ENCODE peak calls at places on chromosome 2, in five cellular contexts. O is HFFc6, N is occipital lobe, G is activated T-cell treated with anti-CD3 and anti-CD28 coated beads for 48 hours, R is mesenchymal stem cell. S is an unnamed sample.

GRCh38 chr2:163469561-163469962 is 266.2 kb downstream of the FIGN start:
- DNase-seq in O (no peak), N (no peak), G (no peak), R (peak; percentile 27), S (no peak)

GRCh38 chr2:128591022-128591840 is 272.6 kb upstream of the HS6ST1 start:
- DNase-seq in O (no peak), N (no peak), G (no peak), R (no peak), S (no peak)

GRCh38 chr2:170221317-170222288 is 43.7 kb downstream of the MYO3B start:
- DNase-seq in O (peak; percentile 18), N (no peak), G (no peak), R (peak; percentile 38), S (peak; percentile 83)

GRCh38 chr2:20368706-20369105 is 18.1 kb upstream of the PUM2 start:
- DNase-seq in O (no peak), N (no peak), G (no peak), R (no peak), S (no peak)

GRCh38 chr2:21640046-21640445 is 516.3 kb downstream of the TDRD15 start:
- DNase-seq in O (no peak), N (no peak), G (no peak), R (no peak), S (no peak)

GRCh38 chr2:237694423-237695194 is 67.2 kb downstream of the LRRFIP1 start:
- DNase-seq in O (no peak), N (no peak), G (no peak), R (no peak), S (no peak)

GRCh38 chr2:172404824-172405223 is 22.6 kb upstream of the ITGA6 start:
- DNase-seq in O (peak; percentile 91), N (no peak), G (no peak), R (no peak), S (peak; percentile 78)

GRCh38 chr2:53181759-53182158 is 585.8 kb upstream of the CHAC2 start:
- DNase-seq in O (no peak), N (no peak), G (no peak), R (no peak), S (no peak)

GRCh38 chr2:11093467-11093866 is 61.8 kb upstream of the SLC66A3 start:
- DNase-seq in O (no peak), N (no peak), G (no peak), R (no peak), S (no peak)

GRCh38 chr2:134513468-134513810 is 205.4 kb downstream of the TMEM163 start:
- DNase-seq in O (no peak), N (no peak), G (no peak), R (no peak), S (no peak)

GRCh38 chr2:98658816-98659486 is 50.6 kb downstream of the UNC50 start:
- DNase-seq in O (no peak), N (no peak), G (no peak), R (no peak), S (no peak)

GRCh38 chr2:26139269-26140183 is 33.4 kb upstream of the GAREM2 start:
- DNase-seq in O (no peak), N (no peak), G (no peak), R (no peak), S (no peak)

GRCh38 chr2:169507698-169508097 is 1.8 kb upstream of the KLHL41 start:
- DNase-seq in O (peak; percentile 55), N (no peak), G (no peak), R (peak; percentile 78), S (peak; percentile 86)

GRCh38 chr2:130847776-130848517 is 11.2 kb downstream of the ARHGEF4 start:
- DNase-seq in O (no peak), N (no peak), G (no peak), R (no peak), S (no peak)

GRCh38 chr2:130864830-130865229 is 28.1 kb downstream of the ARHGEF4 start:
- DNase-seq in O (no peak), N (no peak), G (no peak), R (no peak), S (no peak)

GRCh38 chr2:196166876-196167275 is 4.5 kb downstream of the STK17B start:
- DNase-seq in O (peak; percentile 41), N (no peak), G (no peak), R (peak; percentile 60), S (peak; percentile 78)

GRCh38 chr2:147789720-147790119 is 55.1 kb upstream of the ACVR2A start:
- DNase-seq in O (no peak), N (no peak), G (no peak), R (peak; percentile 5), S (no peak)

GRCh38 chr2:53886406-53887280 is 26.9 kb upstream of the GPR75 start:
- DNase-seq in O (no peak), N (no peak), G (no peak), R (no peak), S (no peak)

GRCh38 chr2:44804406-44805235 is 136.9 kb upstream of the SIX3 start:
- DNase-seq in O (no peak), N (no peak), G (no peak), R (no peak), S (no peak)

GRCh38 chr2:4499316-4499715 is 795.9 kb downstream of the DCDC2C start:
- DNase-seq in O (no peak), N (no peak), G (no peak), R (no peak), S (peak; percentile 50)